ENCODE peak calls at places on chromosomes 11 and 22, in four cellular contexts. One of them, this sample, is unnamed.

GRCh38 chr22:36925388-36926290 is 12.2 kb downstream of the CSF2RB start:
- DNase-seq in GM12878: no peak
- DNase-seq in K562: no peak
- DNase-seq in HCT116: no peak
- DNase-seq in this sample: no peak

GRCh38 chr22:20533095-20533878 is 25.9 kb downstream of the MED15 start:
- DNase-seq in HCT116: no peak
- DNase-seq in K562: no peak
- DNase-seq in GM12878: no peak
- DNase-seq in this sample: no peak

GRCh38 chr11:29435421-29435820 is 581.4 kb downstream of the KCNA4 start:
- DNase-seq in HCT116: no peak
- DNase-seq in GM12878: no peak
- DNase-seq in K562: no peak
- DNase-seq in this sample: no peak

GRCh38 chr11:111500481-111500880 is 11.7 kb downstream of the BTG4 start:
- DNase-seq in K562: no peak
- DNase-seq in GM12878: no peak
- DNase-seq in HCT116: no peak
- DNase-seq in this sample: no peak

GRCh38 chr11:35192347-35192746 is 53.4 kb downstream of the CD44 start:
- DNase-seq in HCT116: no peak
- DNase-seq in K562: no peak
- DNase-seq in GM12878: no peak
- DNase-seq in this sample: no peak

GRCh38 chr11:68115285-68115684 is 5.9 kb downstream of the CHKA start:
- DNase-seq in K562: no peak
- DNase-seq in GM12878: no peak
- DNase-seq in HCT116: no peak
- DNase-seq in this sample: no peak

GRCh38 chr11:44778200-44779100 is 51.7 kb downstream of the TSPAN18 start:
- DNase-seq in HCT116: no peak
- DNase-seq in K562: peak; percentile 45
- DNase-seq in GM12878: no peak
- DNase-seq in this sample: no peak

GRCh38 chr11:120869516-120870011 is 154.3 kb upstream of the TBCEL start:
- DNase-seq in K562: no peak
- DNase-seq in HCT116: no peak
- DNase-seq in GM12878: peak; percentile 40
- DNase-seq in this sample: no peak

GRCh38 chr11:116073854-116074837 is 569.9 kb upstream of the CADM1 start:
- DNase-seq in K562: no peak
- DNase-seq in HCT116: no peak
- DNase-seq in GM12878: peak; percentile 82
- DNase-seq in this sample: no peak

GRCh38 chr11:2697871-2698270 is 1.9 kb downstream of the KCNQ1OT1 start:
- DNase-seq in HCT116: no peak
- DNase-seq in GM12878: no peak
- DNase-seq in K562: no peak
- DNase-seq in this sample: no peak

GRCh38 chr11:33779849-33780528 is 5.7 kb upstream of the FBXO3 start:
- DNase-seq in GM12878: no peak
- DNase-seq in HCT116: no peak
- DNase-seq in K562: no peak
- DNase-seq in this sample: no peak

GRCh38 chr11:10923886-10924285 is 66.0 kb upstream of the ZBED5 start:
- DNase-seq in HCT116: no peak
- DNase-seq in GM12878: no peak
- DNase-seq in K562: no peak
- DNase-seq in this sample: no peak

GRCh38 chr22:43883012-43883661 is 8.7 kb downstream of the PNPLA5 start:
- DNase-seq in HCT116: peak; percentile 81
- DNase-seq in GM12878: no peak
- DNase-seq in K562: peak; percentile 84
- DNase-seq in this sample: peak; percentile 84

GRCh38 chr11:74951241-74951640 is 2.2 kb downstream of the SPCS2 start:
- DNase-seq in GM12878: no peak
- DNase-seq in HCT116: no peak
- DNase-seq in K562: no peak
- DNase-seq in this sample: no peak

GRCh38 chr11:120599816-120600420 is 88.4 kb downstream of the GRIK4 start:
- DNase-seq in GM12878: no peak
- DNase-seq in K562: no peak
- DNase-seq in HCT116: no peak
- DNase-seq in this sample: no peak

GRCh38 chr22:40326905-40327735 is 19.2 kb upstream of the ADSL start:
- DNase-seq in K562: no peak
- DNase-seq in GM12878: no peak
- DNase-seq in HCT116: no peak
- DNase-seq in this sample: no peak

GRCh38 chr22:45966320-45966891 is 10.6 kb downstream of the WNT7B start:
- DNase-seq in HCT116: no peak
- DNase-seq in GM12878: no peak
- DNase-seq in K562: no peak
- DNase-seq in this sample: no peak

GRCh38 chr11:116808262-116809175 is 14.6 kb downstream of the APOA4 start:
- DNase-seq in K562: no peak
- DNase-seq in HCT116: no peak
- DNase-seq in GM12878: no peak
- DNase-seq in this sample: no peak

GRCh38 chr22:50114221-50114981 is 24.6 kb downstream of the MOV10L1 start:
- DNase-seq in K562: no peak
- DNase-seq in HCT116: no peak
- DNase-seq in GM12878: no peak
- DNase-seq in this sample: no peak

GRCh38 chr11:107018274-107018901 is at the start of gene GUCY1A2:
- DNase-seq in K562: no peak
- DNase-seq in HCT116: no peak
- DNase-seq in GM12878: no peak
- DNase-seq in this sample: no peak

GRCh38 chr22:17131686-17132085 is 10.5 kb upstream of the TMEM121B start:
- DNase-seq in HCT116: no peak
- DNase-seq in K562: no peak
- DNase-seq in GM12878: no peak
- DNase-seq in this sample: no peak

GRCh38 chr22:19376971-19377370 is 54.6 kb downstream of the HIRA start:
- DNase-seq in K562: no peak
- DNase-seq in GM12878: no peak
- DNase-seq in HCT116: no peak
- DNase-seq in this sample: no peak

GRCh38 chr22:43826142-43827093 is 14.3 kb upstream of the EFCAB6 start:
- DNase-seq in K562: no peak
- DNase-seq in HCT116: no peak
- DNase-seq in GM12878: no peak
- DNase-seq in this sample: no peak

GRCh38 chr11:82315093-82315492 is 418.6 kb downstream of the FAM181B start:
- DNase-seq in HCT116: no peak
- DNase-seq in K562: peak; percentile 2
- DNase-seq in GM12878: no peak
- DNase-seq in this sample: peak; percentile 63

GRCh38 chr11:26276798-26277424 is 55.0 kb upstream of the ANO3 start:
- DNase-seq in HCT116: peak; percentile 21
- DNase-seq in K562: peak; percentile 57
- DNase-seq in GM12878: no peak
- DNase-seq in this sample: peak; percentile 79
- TF ChIP-seq EGR1 in HCT116: no peak
- TF ChIP-seq EGR1 in K562: no peak
- TF ChIP-seq EGR1 in GM12878: no peak
- TF ChIP-seq EGR1 in this sample: no peak

GRCh38 chr11:102637731-102638130 is 12.6 kb upstream of the MMP20 start:
- DNase-seq in K562: no peak
- DNase-seq in GM12878: no peak
- DNase-seq in HCT116: no peak
- DNase-seq in this sample: no peak
- TF ChIP-seq EGR1 in K562: no peak
- TF ChIP-seq EGR1 in GM12878: no peak
- TF ChIP-seq EGR1 in HCT116: no peak
- TF ChIP-seq EGR1 in this sample: no peak

DNA sequence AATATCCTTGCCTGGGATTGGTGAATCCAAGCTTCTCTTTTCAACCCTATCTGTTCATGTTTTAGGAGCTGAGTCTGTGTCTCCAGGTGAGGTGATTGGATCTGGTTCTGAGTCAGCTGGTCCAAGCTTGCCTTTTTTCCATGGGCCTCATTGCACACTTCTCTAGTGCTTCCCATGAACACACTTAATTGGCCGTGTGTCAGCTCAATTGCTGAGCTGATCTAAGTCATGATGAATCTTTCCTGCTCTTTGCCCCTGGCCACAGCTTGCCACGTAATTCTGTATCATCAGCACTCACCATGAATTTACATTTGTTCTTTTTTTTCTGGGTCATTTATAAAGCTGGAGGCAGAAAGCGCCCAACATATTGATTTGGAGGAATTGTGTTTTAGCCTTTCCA is 116.1 kb upstream of the RCN1 start:
- DNase-seq in HCT116: peak; percentile 12
- DNase-seq in K562: no peak
- DNase-seq in GM12878: no peak
- DNase-seq in this sample: no peak
- TF ChIP-seq EGR1 in HCT116: no peak
- TF ChIP-seq EGR1 in K562: no peak
- TF ChIP-seq EGR1 in GM12878: no peak
- TF ChIP-seq EGR1 in this sample: no peak

GRCh38 chr11:63554901-63555218 is 8.3 kb downstream of the PLAAT2 start:
- DNase-seq in GM12878: no peak
- DNase-seq in HCT116: no peak
- DNase-seq in K562: no peak
- DNase-seq in this sample: no peak
- TF ChIP-seq EGR1 in GM12878: no peak
- TF ChIP-seq EGR1 in HCT116: no peak
- TF ChIP-seq EGR1 in K562: no peak
- TF ChIP-seq EGR1 in this sample: no peak

GRCh38 chr11:17445240-17445795 is 31.3 kb downstream of the ABCC8 start:
- DNase-seq in HCT116: no peak
- DNase-seq in GM12878: no peak
- DNase-seq in K562: no peak
- DNase-seq in this sample: no peak
- TF ChIP-seq EGR1 in HCT116: no peak
- TF ChIP-seq EGR1 in GM12878: no peak
- TF ChIP-seq EGR1 in K562: no peak
- TF ChIP-seq EGR1 in this sample: no peak

GRCh38 chr22:23146842-23147205 is 1.5 kb downstream of the RAB36 start:
- DNase-seq in GM12878: no peak
- DNase-seq in K562: no peak
- DNase-seq in HCT116: no peak
- DNase-seq in this sample: no peak

GRCh38 chr22:23144432-23144831 is 845 bp upstream of the RAB36 start:
- DNase-seq in GM12878: no peak
- DNase-seq in K562: no peak
- DNase-seq in HCT116: no peak
- DNase-seq in this sample: no peak

GRCh38 chr22:23142546-23143105 is 836 bp upstream of the RSPH14 start:
- DNase-seq in HCT116: no peak
- DNase-seq in GM12878: no peak
- DNase-seq in K562: no peak
- DNase-seq in this sample: no peak

GRCh38 chr22:23143119-23143518 is 1.3 kb upstream of the RSPH14 start:
- DNase-seq in HCT116: no peak
- DNase-seq in GM12878: no peak
- DNase-seq in K562: no peak
- DNase-seq in this sample: no peak

GRCh38 chr22:23144926-23145906 is at the start of gene RAB36:
- DNase-seq in GM12878: peak; percentile 77
- DNase-seq in K562: peak; percentile 100
- DNase-seq in HCT116: peak; percentile 99
- DNase-seq in this sample: peak; percentile 96
- TF ChIP-seq EGR1 in GM12878: peak; percentile 85
- TF ChIP-seq EGR1 in K562: no peak
- TF ChIP-seq EGR1 in HCT116: peak; percentile 75
- TF ChIP-seq EGR1 in this sample: peak; percentile 84

GRCh38 chr22:26975381-26975780 is 318.0 kb downstream of the MIAT start:
- DNase-seq in K562: no peak
- DNase-seq in HCT116: no peak
- DNase-seq in GM12878: no peak
- DNase-seq in this sample: no peak
- TF ChIP-seq EGR1 in K562: no peak
- TF ChIP-seq EGR1 in HCT116: no peak
- TF ChIP-seq EGR1 in GM12878: no peak
- TF ChIP-seq EGR1 in this sample: no peak

GRCh38 chr11:62665630-62666258 is 632 bp downstream of the CSKMT start:
- DNase-seq in HCT116: no peak
- DNase-seq in GM12878: no peak
- DNase-seq in K562: peak; percentile 62
- DNase-seq in this sample: no peak
- TF ChIP-seq EGR1 in HCT116: no peak
- TF ChIP-seq EGR1 in GM12878: no peak
- TF ChIP-seq EGR1 in K562: no peak
- TF ChIP-seq EGR1 in this sample: no peak

This sample was measured in H1.